ENCODE peak calls at places on chromosomes 5 and 9, in five cellular contexts. One of them, this sample, is unnamed.

GRCh38 chr5:96683392-96683791 is 21.2 kb downstream of the CAST start:
- DNase-seq in GM13976: no peak
- DNase-seq in gastrocnemius medialis: no peak
- DNase-seq in omental fat pad: no peak
- DNase-seq in SK-N-SH: no peak
- DNase-seq in this sample: no peak

GRCh38 chr9:90838098-90838497 is 36.5 kb downstream of the SYK start:
- DNase-seq in GM13976: no peak
- DNase-seq in gastrocnemius medialis: no peak
- DNase-seq in omental fat pad: no peak
- DNase-seq in SK-N-SH: no peak
- DNase-seq in this sample: no peak

GRCh38 chr5:1780621-1780945 is 19.1 kb downstream of the MRPL36 start:
- DNase-seq in GM13976: no peak
- DNase-seq in gastrocnemius medialis: no peak
- DNase-seq in omental fat pad: no peak
- DNase-seq in SK-N-SH: no peak
- DNase-seq in this sample: no peak

GRCh38 chr5:108381034-108381954 is 604 bp downstream of the FBXL17 start:
- DNase-seq in GM13976: peak; percentile 70
- DNase-seq in gastrocnemius medialis: peak; percentile 21
- DNase-seq in omental fat pad: no peak
- DNase-seq in SK-N-SH: peak; percentile 80
- DNase-seq in this sample: peak; percentile 48

GRCh38 chr5:59151162-59151889 is 568.5 kb downstream of the RAB3C start:
- DNase-seq in GM13976: no peak
- DNase-seq in gastrocnemius medialis: no peak
- DNase-seq in omental fat pad: no peak
- DNase-seq in SK-N-SH: no peak
- DNase-seq in this sample: no peak

GRCh38 chr5:75091597-75091996 is 39.2 kb upstream of the GCNT4 start:
- DNase-seq in GM13976: no peak
- DNase-seq in gastrocnemius medialis: no peak
- DNase-seq in omental fat pad: no peak
- DNase-seq in SK-N-SH: no peak
- DNase-seq in this sample: no peak

GRCh38 chr5:64822329-64822728 is 53.6 kb downstream of the CWC27 start:
- DNase-seq in GM13976: no peak
- DNase-seq in gastrocnemius medialis: no peak
- DNase-seq in omental fat pad: no peak
- DNase-seq in SK-N-SH: no peak
- DNase-seq in this sample: no peak

GRCh38 chr5:64635056-64635686 is 55.1 kb upstream of the SHISAL2B start:
- DNase-seq in GM13976: peak; percentile 15
- DNase-seq in gastrocnemius medialis: no peak
- DNase-seq in omental fat pad: no peak
- DNase-seq in SK-N-SH: peak; percentile 8
- DNase-seq in this sample: no peak

GRCh38 chr9:116154334-116154975 is 864 bp downstream of the PAPPA start:
- DNase-seq in GM13976: peak; percentile 29
- DNase-seq in gastrocnemius medialis: no peak
- DNase-seq in omental fat pad: no peak
- DNase-seq in SK-N-SH: peak; percentile 83
- DNase-seq in this sample: no peak

GRCh38 chr9:127419306-127419705 is 4.9 kb upstream of the ZNF79 start:
- DNase-seq in GM13976: no peak
- DNase-seq in gastrocnemius medialis: no peak
- DNase-seq in omental fat pad: no peak
- DNase-seq in SK-N-SH: no peak
- DNase-seq in this sample: no peak

GRCh38 chr5:6371079-6371810 is 7.1 kb downstream of the MED10 start:
- DNase-seq in GM13976: no peak
- DNase-seq in gastrocnemius medialis: no peak
- DNase-seq in omental fat pad: no peak
- DNase-seq in SK-N-SH: no peak
- DNase-seq in this sample: no peak

GRCh38 chr5:144017119-144017518 is 153.3 kb downstream of the YIPF5 start:
- DNase-seq in GM13976: no peak
- DNase-seq in gastrocnemius medialis: no peak
- DNase-seq in omental fat pad: no peak
- DNase-seq in SK-N-SH: peak; percentile 44
- DNase-seq in this sample: no peak

GRCh38 chr9:129769582-129770107 is 16.8 kb upstream of the PTGES start:
- DNase-seq in GM13976: no peak
- DNase-seq in gastrocnemius medialis: no peak
- DNase-seq in omental fat pad: no peak
- DNase-seq in SK-N-SH: no peak
- DNase-seq in this sample: no peak

GRCh38 chr5:38471709-38472108 is 84.7 kb downstream of the LIFR start:
- DNase-seq in GM13976: no peak
- DNase-seq in gastrocnemius medialis: no peak
- DNase-seq in omental fat pad: no peak
- DNase-seq in SK-N-SH: no peak
- DNase-seq in this sample: no peak

GRCh38 chr5:150303660-150304411 is 1.1 kb upstream of the ARSI start:
- DNase-seq in GM13976: no peak
- DNase-seq in gastrocnemius medialis: no peak
- DNase-seq in omental fat pad: no peak
- DNase-seq in SK-N-SH: no peak
- DNase-seq in this sample: no peak

GRCh38 chr5:107878676-107879075 is 207.9 kb upstream of the EFNA5 start:
- DNase-seq in GM13976: no peak
- DNase-seq in gastrocnemius medialis: no peak
- DNase-seq in omental fat pad: no peak
- DNase-seq in SK-N-SH: peak; percentile 33
- DNase-seq in this sample: no peak

GRCh38 chr9:4497855-4498254 is 7.6 kb downstream of the SLC1A1 start:
- DNase-seq in GM13976: no peak
- DNase-seq in gastrocnemius medialis: no peak
- DNase-seq in omental fat pad: no peak
- DNase-seq in SK-N-SH: no peak
- DNase-seq in this sample: no peak

GRCh38 chr5:95884021-95884333 is 61.5 kb upstream of the GLRX start:
- DNase-seq in GM13976: no peak
- DNase-seq in gastrocnemius medialis: no peak
- DNase-seq in omental fat pad: no peak
- DNase-seq in SK-N-SH: no peak
- DNase-seq in this sample: no peak

GRCh38 chr5:125950012-125950411 is 473.2 kb upstream of the GRAMD2B start:
- DNase-seq in GM13976: no peak
- DNase-seq in gastrocnemius medialis: no peak
- DNase-seq in omental fat pad: no peak
- DNase-seq in SK-N-SH: no peak
- DNase-seq in this sample: no peak

GRCh38 chr9:104993291-104993963 is 65.5 kb upstream of the ABCA1 start:
- DNase-seq in GM13976: no peak
- DNase-seq in gastrocnemius medialis: peak; percentile 87
- DNase-seq in omental fat pad: no peak
- DNase-seq in SK-N-SH: no peak
- DNase-seq in this sample: peak; percentile 42

GRCh38 chr5:149279651-149280050 is 8.0 kb downstream of the AFAP1L1 start:
- DNase-seq in GM13976: no peak
- DNase-seq in gastrocnemius medialis: no peak
- DNase-seq in omental fat pad: no peak
- DNase-seq in SK-N-SH: no peak
- DNase-seq in this sample: no peak

GRCh38 chr5:10329808-10330481 is 22.2 kb upstream of the CMBL start:
- DNase-seq in GM13976: no peak
- DNase-seq in gastrocnemius medialis: no peak
- DNase-seq in omental fat pad: no peak
- DNase-seq in SK-N-SH: peak; percentile 42
- DNase-seq in this sample: no peak

GRCh38 chr5:32283539-32284377 is 29.0 kb downstream of the MTMR12 start:
- DNase-seq in GM13976: peak; percentile 34
- DNase-seq in gastrocnemius medialis: no peak
- DNase-seq in omental fat pad: no peak
- DNase-seq in SK-N-SH: no peak
- DNase-seq in this sample: no peak

GRCh38 chr5:9411142-9411541 is 134.7 kb downstream of the SEMA5A start:
- DNase-seq in GM13976: no peak
- DNase-seq in gastrocnemius medialis: no peak
- DNase-seq in omental fat pad: no peak
- DNase-seq in SK-N-SH: no peak
- DNase-seq in this sample: no peak

GRCh38 chr9:78909566-78909965 is 612.6 kb downstream of the PSAT1 start:
- DNase-seq in GM13976: no peak
- DNase-seq in gastrocnemius medialis: no peak
- DNase-seq in omental fat pad: no peak
- DNase-seq in SK-N-SH: no peak
- DNase-seq in this sample: no peak

GRCh38 chr5:177066227-177066626 is 20.5 kb upstream of the FGFR4 start:
- DNase-seq in GM13976: no peak
- DNase-seq in gastrocnemius medialis: no peak
- DNase-seq in omental fat pad: no peak
- DNase-seq in SK-N-SH: no peak
- DNase-seq in this sample: no peak

GRCh38 chr5:177065480-177065879 is 21.2 kb upstream of the FGFR4 start:
- DNase-seq in GM13976: no peak
- DNase-seq in gastrocnemius medialis: no peak
- DNase-seq in omental fat pad: no peak
- DNase-seq in SK-N-SH: no peak
- DNase-seq in this sample: no peak

GRCh38 chr5:177071671-177072385 is 14.9 kb upstream of the FGFR4 start:
- DNase-seq in GM13976: peak; percentile 80
- DNase-seq in gastrocnemius medialis: peak; percentile 41
- DNase-seq in omental fat pad: peak; percentile 65
- DNase-seq in SK-N-SH: peak; percentile 74
- DNase-seq in this sample: no peak

GRCh38 chr5:177067491-177067890 is 19.2 kb upstream of the FGFR4 start:
- DNase-seq in GM13976: no peak
- DNase-seq in gastrocnemius medialis: no peak
- DNase-seq in omental fat pad: no peak
- DNase-seq in SK-N-SH: no peak
- DNase-seq in this sample: no peak

DNA sequence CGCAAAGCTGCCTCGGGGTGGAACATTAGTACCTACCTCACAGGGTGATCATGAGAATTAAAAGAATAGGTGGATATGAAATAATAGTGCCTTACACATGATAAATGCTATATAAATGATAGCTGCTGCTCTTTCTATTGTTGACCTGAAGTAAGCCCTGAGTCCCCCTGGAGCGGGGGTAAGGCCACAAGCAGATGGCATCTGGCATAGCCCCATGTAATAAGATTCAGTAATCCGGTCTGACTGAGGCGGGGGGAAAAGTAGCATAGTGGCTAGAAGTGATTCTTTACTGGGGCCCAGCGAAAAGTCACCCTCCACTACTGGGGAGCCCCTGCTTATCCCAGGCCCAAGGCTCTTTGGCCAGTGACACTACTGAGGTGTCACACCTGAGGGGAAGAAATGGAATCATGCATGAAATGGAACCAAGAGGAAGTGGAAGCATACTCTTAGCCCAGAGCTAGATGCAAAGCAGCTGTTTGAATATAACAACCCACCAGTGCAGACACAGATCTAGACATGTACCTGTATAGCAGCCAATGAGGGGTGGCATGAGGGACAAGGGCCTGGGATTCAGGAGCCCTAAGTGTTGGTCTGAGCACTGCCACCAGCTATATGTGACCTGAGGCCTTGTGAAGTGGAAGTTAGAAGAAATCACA is 16.1 kb upstream of the FGFR4 start:
- DNase-seq in GM13976: no peak
- DNase-seq in gastrocnemius medialis: no peak
- DNase-seq in omental fat pad: no peak
- DNase-seq in SK-N-SH: no peak
- DNase-seq in this sample: no peak
- TF ChIP-seq CTCF in GM13976: no peak
- TF ChIP-seq CTCF in gastrocnemius medialis: no peak
- TF ChIP-seq CTCF in omental fat pad: no peak
- TF ChIP-seq CTCF in SK-N-SH: no peak
- TF ChIP-seq CTCF in this sample: no peak

DNA sequence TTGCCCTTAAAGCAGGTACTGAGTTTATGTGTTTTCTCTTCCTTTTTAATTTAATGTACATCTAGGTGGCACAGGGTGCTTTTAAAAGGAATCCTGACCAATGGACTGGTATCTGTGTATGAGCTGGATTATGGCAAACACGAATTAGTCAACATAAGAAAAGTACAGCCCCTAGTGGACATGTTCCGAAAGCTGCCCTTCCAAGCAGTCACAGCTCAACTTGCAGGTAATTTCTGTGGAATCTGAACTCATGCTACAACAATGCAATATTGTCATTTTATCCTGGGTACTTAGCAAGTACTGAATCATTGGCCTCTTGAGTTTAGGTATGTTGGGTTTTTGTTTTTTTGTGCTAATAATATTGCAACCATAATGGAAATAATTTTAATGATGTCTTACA is 14.4 kb upstream of the TMOD1 start:
- DNase-seq in GM13976: no peak
- DNase-seq in gastrocnemius medialis: no peak
- DNase-seq in omental fat pad: no peak
- DNase-seq in SK-N-SH: no peak
- DNase-seq in this sample: no peak
- TF ChIP-seq CTCF in GM13976: no peak
- TF ChIP-seq CTCF in gastrocnemius medialis: peak; percentile 38
- TF ChIP-seq CTCF in omental fat pad: no peak
- TF ChIP-seq CTCF in SK-N-SH: peak; percentile 28
- TF ChIP-seq CTCF in this sample: no peak

GRCh38 chr9:33407061-33407460 is 4.7 kb upstream of the AQP7 start:
- DNase-seq in GM13976: no peak
- DNase-seq in gastrocnemius medialis: no peak
- DNase-seq in omental fat pad: no peak
- DNase-seq in SK-N-SH: no peak
- DNase-seq in this sample: no peak
- TF ChIP-seq CTCF in GM13976: no peak
- TF ChIP-seq CTCF in gastrocnemius medialis: no peak
- TF ChIP-seq CTCF in omental fat pad: no peak
- TF ChIP-seq CTCF in SK-N-SH: no peak
- TF ChIP-seq CTCF in this sample: no peak

GRCh38 chr9:131475956-131476776 is 26.6 kb upstream of the POMT1 start:
- DNase-seq in GM13976: no peak
- DNase-seq in gastrocnemius medialis: no peak
- DNase-seq in omental fat pad: no peak
- DNase-seq in SK-N-SH: peak; percentile 57
- DNase-seq in this sample: no peak
- TF ChIP-seq CTCF in GM13976: no peak
- TF ChIP-seq CTCF in gastrocnemius medialis: peak; percentile 54
- TF ChIP-seq CTCF in omental fat pad: no peak
- TF ChIP-seq CTCF in SK-N-SH: peak; percentile 47
- TF ChIP-seq CTCF in this sample: no peak

This sample was measured in mesothelial cell of epicardium.